ENCODE peak calls at places on chromosomes 6 and 20, in nine cellular contexts. T is stimulated activated CD8-positive, alpha-beta memory T cell treated with anti-CD3 and anti-CD28 coated beads, Interleukin-2, amount 100 ng/mL, for 1 hour; Y is GM06990; C is activated CD4-positive, alpha-beta T cell treated with anti-CD3 and anti-CD28 coated beads, Interleukin-2, amount 10 ng/mL, durations not matched to agents 7 days and 5 days; G is left kidney; E is CD4-positive, alpha-beta memory T cell; M is stimulated activated CD4-positive, alpha-beta T cell treated with anti-CD3 and anti-CD28 coated beads, Interleukin-12 subunit alpha, Interleukin-12 subunit beta, amount 100 ng/mL, for 48 hours; B is NCI-H1417; L is NCI-H1436. X is an unnamed sample.

GRCh38 chr20:57092112-57092899 is 174.1 kb downstream of the BMP7 start:
- DNase-seq in T (peak; percentile 13), Y (peak; percentile 57), C (peak; percentile 67), G (peak; percentile 90), E (peak; percentile 20), M (peak; percentile 42), B (peak; percentile 67), L (no peak), X (peak; percentile 35)

GRCh38 chr20:44728835-44729342 is 13.7 kb downstream of the CCN5 start:
- DNase-seq in T (no peak), Y (no peak), C (no peak), G (peak; percentile 85), E (no peak), M (no peak), B (peak; percentile 10), L (peak; percentile 52), X (peak; percentile 42)

GRCh38 chr20:4012631-4013030 is 2.7 kb downstream of the RNF24 start:
- DNase-seq in T (no peak), Y (no peak), C (no peak), G (no peak), E (no peak), M (no peak), B (no peak), L (no peak), X (no peak)

GRCh38 chr20:9179193-9179802 is 110.4 kb downstream of the PLCB4 start:
- DNase-seq in T (no peak), Y (no peak), C (no peak), G (no peak), E (no peak), M (no peak), B (no peak), L (no peak), X (no peak)

GRCh38 chr6:170147056-170147787 is 143.7 kb downstream of the DLL1 start:
- DNase-seq in T (no peak), Y (no peak), C (no peak), G (no peak), E (no peak), M (no peak), B (no peak), L (no peak), X (peak; percentile 56)

GRCh38 chr6:145731432-145731831 is 3.9 kb downstream of the EPM2A start:
- DNase-seq in T (no peak), Y (no peak), C (no peak), G (no peak), E (no peak), M (no peak), B (no peak), L (no peak), X (no peak)

GRCh38 chr20:10467985-10468845 is 33.1 kb downstream of the SLX4IP start:
- DNase-seq in T (no peak), Y (no peak), C (no peak), G (no peak), E (no peak), M (no peak), B (no peak), L (no peak), X (no peak)

GRCh38 chr20:32972181-32973076 is 31.8 kb downstream of the SUN5 start:
- DNase-seq in T (peak; percentile 52), Y (peak; percentile 77), C (peak; percentile 91), G (no peak), E (peak; percentile 92), M (peak; percentile 67), B (no peak), L (no peak), X (peak; percentile 24)

GRCh38 chr6:28838289-28838633 is 85.5 kb downstream of the TRIM27 start:
- DNase-seq in T (peak; percentile 29), Y (no peak), C (peak; percentile 64), G (peak; percentile 87), E (peak; percentile 84), M (peak; percentile 91), B (peak; percentile 76), L (peak; percentile 61), X (peak; percentile 83)